ENCODE peak calls at places on chromosomes 2 and 18, in seven cellular contexts. H is GM12865, Q is body of pancreas, R is AG09309, P is uterus, V is fibroblast of pulmonary artery, E is heart left ventricle. B is an unnamed sample.

GRCh38 chr18:24741961-24742738 is 281.7 kb downstream of the HRH4 start:
- DNase-seq in H (no peak), Q (no peak), R (no peak), P (no peak), V (no peak), E (no peak), B (peak; percentile 62)

GRCh38 chr18:25795178-25795577 is 295.2 kb downstream of the SS18 start:
- DNase-seq in H (no peak), Q (no peak), R (no peak), P (no peak), V (no peak), E (no peak), B (no peak)

GRCh38 chr2:240643093-240643810 is 18.0 kb downstream of the GPR35 start:
- DNase-seq in H (no peak), Q (no peak), R (no peak), P (peak; percentile 10), V (no peak), E (no peak), B (no peak)

GRCh38 chr2:113224647-113225046 is 50.9 kb downstream of the PSD4 start:
- DNase-seq in H (no peak), Q (no peak), R (no peak), P (no peak), V (no peak), E (no peak), B (no peak)

GRCh38 chr2:157857881-157858280 is 18.2 kb downstream of the ACVR1 start:
- DNase-seq in H (no peak), Q (no peak), R (no peak), P (no peak), V (no peak), E (no peak), B (peak; percentile 52)

GRCh38 chr18:55489742-55490055 is 98.3 kb downstream of the TCF4 start:
- DNase-seq in H (peak; percentile 84), Q (no peak), R (no peak), P (no peak), V (no peak), E (no peak), B (peak; percentile 29)

GRCh38 chr2:144208924-144209323 is 311.0 kb downstream of the ZEB2 start:
- DNase-seq in H (no peak), Q (no peak), R (no peak), P (no peak), V (no peak), E (no peak), B (no peak)

GRCh38 chr18:67730884-67731283 is 214.4 kb upstream of the DSEL start:
- DNase-seq in H (no peak), Q (no peak), R (peak; percentile 62), P (no peak), V (peak; percentile 45), E (no peak), B (peak; percentile 53)

GRCh38 chr18:76844742-76845477 is 22.6 kb downstream of the ZNF236 start:
- DNase-seq in H (no peak), Q (no peak), R (no peak), P (no peak), V (no peak), E (no peak), B (no peak)

DNA sequence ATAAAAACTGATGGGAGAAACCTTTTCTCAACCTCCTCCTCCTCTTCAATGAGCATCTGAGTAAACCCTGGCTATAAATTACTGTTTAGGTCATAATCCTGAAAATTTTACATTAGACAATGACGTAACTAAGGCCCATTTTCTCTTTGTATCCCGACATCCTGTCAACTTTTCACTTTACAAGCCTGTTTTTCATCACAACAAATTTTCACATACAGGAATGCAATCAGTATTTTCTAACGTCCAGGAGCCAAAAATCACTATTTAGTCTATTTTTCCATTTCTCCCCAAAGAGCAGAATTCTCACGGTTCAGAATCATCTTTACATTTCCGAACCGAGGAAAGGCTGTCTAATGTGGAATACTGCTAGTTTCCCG is 1.2 kb downstream of the SPIRE1 start:
- DNase-seq in H (no peak), Q (no peak), R (no peak), P (no peak), V (peak; percentile 45), E (no peak), B (peak; percentile 29)
- H3K4me3 ChIP-seq in H (peak overlapping the region; percentile 69), Q (peak overlapping the region; percentile 32), R (peak overlapping the region; percentile 64), P (peak overlapping the region; percentile 87), V (peak overlapping the region; percentile 73), E (peak overlapping the region; percentile 75), B (peak overlapping the region; percentile 87)

DNA sequence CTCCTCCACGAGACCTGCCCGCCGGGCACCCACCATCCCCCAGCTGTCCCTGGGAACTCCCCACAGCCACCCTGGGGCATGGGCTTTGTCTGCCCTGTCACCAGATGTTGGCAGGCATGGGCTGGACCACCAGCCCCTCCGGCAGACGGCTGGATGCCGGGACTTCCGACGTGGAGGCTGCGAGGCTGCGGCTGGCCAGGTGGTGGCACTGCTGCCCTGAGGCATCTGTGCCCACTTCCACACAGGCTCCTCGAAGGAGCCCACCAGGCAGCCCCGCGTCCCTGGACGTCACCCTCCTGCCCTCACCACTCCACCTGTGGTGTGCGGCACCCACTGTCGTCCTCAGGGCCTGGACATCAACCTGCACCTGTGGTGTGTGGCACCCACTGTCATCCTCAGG is 319.9 kb upstream of the SALL3 start:
- DNase-seq in H (no peak), Q (peak; percentile 17), R (no peak), P (no peak), V (no peak), E (no peak), B (no peak)
- TF ChIP-seq CTCF in H (no peak), Q (peak; percentile 50), R (no peak), P (peak; percentile 41), V (no peak), E (peak; percentile 15), B (no peak)

DNA sequence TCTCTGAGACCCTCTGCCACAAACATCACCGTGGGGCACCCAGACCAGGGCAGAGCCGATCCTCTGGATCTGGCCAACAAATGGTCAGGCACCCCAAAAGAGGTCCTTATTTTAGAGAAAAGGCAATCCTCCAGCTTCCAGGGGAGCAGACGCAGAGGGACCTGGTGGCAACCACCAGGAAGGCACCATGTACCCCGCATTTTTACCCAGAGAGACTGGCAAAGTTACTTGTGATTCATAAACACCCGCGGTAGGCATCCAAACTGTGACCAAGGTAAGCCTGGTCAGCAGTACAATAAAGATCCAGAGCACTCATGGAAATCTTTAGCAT is 10.5 kb downstream of the LIMS2 start:
- DNase-seq in H (no peak), Q (no peak), R (no peak), P (no peak), V (no peak), E (no peak), B (no peak)
- H3K4me3 ChIP-seq in H (no peak overlapping the region), Q (no peak overlapping the region), R (no peak overlapping the region), P (peak overlapping the region; percentile 28), V (no peak overlapping the region), E (peak overlapping the region; percentile 21), B (no peak overlapping the region)

DNA sequence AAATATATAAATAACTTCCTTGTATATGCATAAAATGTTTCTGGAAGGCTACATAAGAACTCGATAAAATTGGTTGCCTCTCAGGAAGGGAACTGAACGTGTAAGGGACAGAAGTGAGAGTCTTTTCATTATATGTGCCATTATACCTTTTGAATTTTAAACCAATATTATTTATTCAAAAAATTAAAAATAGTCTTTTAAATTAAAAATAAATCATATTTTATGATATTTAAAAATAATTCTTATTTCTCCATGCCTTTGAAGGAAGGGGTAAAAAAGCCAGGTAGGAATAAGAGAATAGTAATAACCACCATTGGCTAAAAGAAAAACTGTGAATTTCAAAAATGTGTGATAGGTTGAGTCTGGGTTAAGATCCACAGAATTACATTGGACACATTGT is 45.7 kb upstream of the C2orf74 start:
- DNase-seq in H (no peak), Q (no peak), R (no peak), P (no peak), V (no peak), E (no peak), B (no peak)
- TF ChIP-seq CTCF in H (no peak), Q (no peak), R (no peak), P (no peak), V (no peak), E (no peak), B (no peak)

DNA sequence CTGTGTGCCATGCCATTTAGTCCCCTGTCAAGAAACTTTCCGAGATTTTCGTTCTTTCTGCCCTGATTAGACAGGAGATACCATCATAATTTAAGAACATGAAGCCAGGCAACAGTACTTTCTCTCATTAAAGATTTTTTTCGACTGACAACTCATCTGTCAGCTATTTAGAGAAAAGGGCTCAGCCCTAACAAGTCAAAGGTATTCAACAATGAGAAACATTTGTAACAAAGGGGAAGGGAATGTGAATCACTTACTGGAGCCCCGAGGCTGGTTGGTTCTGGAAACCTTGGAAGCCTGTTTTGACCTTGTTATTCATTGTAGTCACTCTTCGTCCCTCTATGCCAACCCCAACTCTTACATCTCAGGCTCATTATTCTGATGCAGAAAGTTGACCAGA is 199.4 kb downstream of the SPP2 start:
- DNase-seq in H (no peak), Q (no peak), R (peak; percentile 67), P (no peak), V (peak; percentile 64), E (no peak), B (peak; percentile 90)
- H3K4me3 ChIP-seq in H (no peak overlapping the region), Q (no peak overlapping the region), R (no peak overlapping the region), P (no peak overlapping the region), V (no peak overlapping the region), E (no peak overlapping the region), B (no peak overlapping the region)

GRCh38 chr2:191870744-191871143 is 23.9 kb upstream of the CAVIN2 start:
- DNase-seq in H (no peak), Q (no peak), R (no peak), P (no peak), V (no peak), E (no peak), B (no peak)
- TF ChIP-seq CTCF in H (peak; percentile 14), Q (no peak), R (peak; percentile 21), P (no peak), V (peak; percentile 20), E (no peak), B (peak; percentile 2)

GRCh38 chr18:49645196-49645595 is 83.3 kb downstream of the LIPG start:
- DNase-seq in H (no peak), Q (no peak), R (no peak), P (no peak), V (no peak), E (no peak), B (no peak)

GRCh38 chr18:49647496-49648168 is 85.8 kb downstream of the LIPG start:
- DNase-seq in H (no peak), Q (no peak), R (no peak), P (no peak), V (no peak), E (no peak), B (peak; percentile 9)

GRCh38 chr18:49648326-49648725 is 86.5 kb downstream of the LIPG start:
- DNase-seq in H (no peak), Q (no peak), R (no peak), P (no peak), V (no peak), E (peak; percentile 38), B (no peak)

GRCh38 chr18:49646864-49647263 is 85.0 kb downstream of the LIPG start:
- DNase-seq in H (no peak), Q (no peak), R (no peak), P (no peak), V (no peak), E (no peak), B (no peak)

DNA sequence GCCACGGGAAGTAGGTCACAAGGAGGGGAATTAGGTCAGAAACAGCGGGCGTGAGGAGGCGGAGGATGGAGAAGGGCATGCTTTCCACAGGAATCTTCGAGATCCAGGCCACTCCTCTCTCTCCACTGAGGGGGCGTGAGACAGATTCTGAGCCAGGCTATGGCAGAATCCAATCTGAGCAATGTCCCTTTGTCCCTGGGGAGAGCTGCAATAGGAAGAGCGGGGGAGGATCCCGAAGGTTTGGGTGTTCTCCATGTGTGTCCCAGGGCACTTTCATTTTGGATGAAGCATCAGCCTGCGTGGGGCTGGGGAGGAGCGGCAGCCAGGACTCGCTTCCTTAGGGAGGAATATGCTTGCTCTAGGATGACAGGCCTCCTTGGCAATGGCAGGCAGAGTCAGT is 84.0 kb downstream of the LIPG start:
- DNase-seq in H (no peak), Q (peak; percentile 27), R (no peak), P (peak; percentile 52), V (peak; percentile 88), E (peak; percentile 68), B (peak; percentile 44)
- H3K4me3 ChIP-seq in H (no peak overlapping the region), Q (no peak overlapping the region), R (peak overlapping the region; percentile 22), P (peak overlapping the region; percentile 16), V (no peak overlapping the region), E (no peak overlapping the region), B (peak overlapping the region; percentile 55)

B was measured in AG10803.